ENCODE peak calls at places on chromosomes 12 and 14, in eight cellular contexts. C is CD8-positive, alpha-beta T cell; N is pancreas; Z is psoas muscle; K is fibroblast of pulmonary artery; H is right atrium auricular region; F is fibroblast of mammary gland; J is lower leg skin. V is an unnamed sample.

GRCh38 chr12:72978999-72979398 is 706.8 kb downstream of the TRHDE start:
- DNase-seq in Z (no peak), F (no peak), N (no peak), K (no peak), C (no peak), J (no peak), H (no peak), V (no peak)

GRCh38 chr12:10395390-10395998 is 5.7 kb upstream of the KLRK1 start:
- DNase-seq in H (no peak), N (no peak), J (no peak), C (no peak), K (peak), Z (no peak), F (peak), V (no peak)

GRCh38 chr12:22631863-22632463 is 7.0 kb downstream of the ETNK1 start:
- DNase-seq in N (no peak), Z (no peak), J (no peak), C (no peak), F (peak), K (peak), H (no peak), V (no peak)

GRCh38 chr14:23366163-23366921 is 1.4 kb upstream of the EFS start:
- DNase-seq in H (no peak), F (peak), N (peak), K (peak), Z (peak), C (no peak), J (peak), V (peak)

GRCh38 chr12:101441835-101442234 is 33.3 kb upstream of the SPIC start:
- DNase-seq in H (no peak), Z (no peak), K (no peak), C (no peak), F (no peak), J (no peak), N (no peak), V (no peak)

GRCh38 chr12:89225808-89226368 is 126.4 kb downstream of the DUSP6 start:
- DNase-seq in F (peak), C (no peak), Z (no peak), J (no peak), N (no peak), H (peak), K (peak), V (peak)

GRCh38 chr12:57737467-57738141 is 938 bp downstream of the AGAP2 start:
- DNase-seq in F (no peak), N (peak), Z (no peak), C (no peak), K (no peak), H (no peak), J (no peak), V (no peak)

GRCh38 chr14:58177125-58177524 is 22.8 kb upstream of the ACTR10 start:
- DNase-seq in K (no peak), Z (no peak), N (no peak), H (no peak), C (no peak), J (no peak), F (no peak), V (no peak)

GRCh38 chr12:104242546-104243206 is 27.1 kb downstream of the TXNRD1 start:
- DNase-seq in F (no peak), N (no peak), H (no peak), J (no peak), C (no peak), Z (no peak), K (no peak), V (no peak)

GRCh38 chr14:53929871-53930685 is 26.5 kb downstream of the BMP4 start:
- DNase-seq in F (no peak), Z (no peak), K (no peak), N (no peak), H (no peak), J (no peak), C (no peak), V (no peak)

GRCh38 chr12:121975029-121975428 is 46.7 kb upstream of the BCL7A start:
- DNase-seq in H (no peak), K (no peak), N (no peak), F (no peak), C (no peak), Z (no peak), J (no peak), V (no peak)

GRCh38 chr12:92224685-92225331 is 79.2 kb upstream of the BTG1 start:
- DNase-seq in H (no peak), F (peak), C (no peak), N (no peak), K (peak), Z (no peak), J (no peak), V (no peak)

GRCh38 chr12:103833095-103833777 is 7.8 kb downstream of the NT5DC3 start:
- DNase-seq in C (no peak), H (no peak), K (no peak), N (no peak), F (peak), Z (no peak), J (no peak), V (no peak)

GRCh38 chr12:77816196-77816595 is 14.5 kb upstream of the NAV3 start:
- DNase-seq in F (no peak), H (no peak), Z (no peak), C (no peak), N (no peak), J (no peak), K (no peak), V (no peak)

GRCh38 chr14:94373708-94374107 is 14.7 kb downstream of the SERPINA1 start:
- DNase-seq in Z (no peak), J (peak), K (peak), C (no peak), F (peak), H (no peak), N (no peak), V (no peak)

GRCh38 chr12:113289361-113289760 is 45.5 kb downstream of the SLC8B1 start:
- DNase-seq in H (no peak), C (no peak), N (no peak), F (no peak), J (no peak), K (no peak), Z (peak), V (no peak)

GRCh38 chr14:72518809-72519377 is 375.0 kb downstream of the DPF3 start:
- DNase-seq in N (no peak), F (peak), C (no peak), H (peak), J (no peak), K (no peak), Z (no peak), V (no peak)

GRCh38 chr14:68535404-68536024 is 257.4 kb downstream of the ZFP36L1 start:
- DNase-seq in Z (no peak), K (peak), C (no peak), N (no peak), J (no peak), F (peak), H (no peak), V (no peak)

GRCh38 chr12:92538970-92539749 is 163.6 kb upstream of the PLEKHG7 start:
- DNase-seq in J (no peak), C (no peak), Z (no peak), N (no peak), F (peak), K (peak), H (no peak), V (no peak)

GRCh38 chr12:103665971-103666370 is 78.9 kb downstream of the STAB2 start:
- DNase-seq in F (no peak), N (no peak), C (no peak), K (no peak), Z (no peak), J (no peak), H (no peak), V (no peak)

GRCh38 chr12:124681779-124682391 is 114.5 kb upstream of the NCOR2 start:
- DNase-seq in F (peak), H (peak), N (no peak), J (no peak), K (peak), C (no peak), Z (peak), V (no peak)

GRCh38 chr12:92779902-92780301 is 77.1 kb downstream of the PLEKHG7 start:
- DNase-seq in J (no peak), K (peak), F (peak), C (no peak), H (no peak), Z (no peak), N (no peak), V (no peak)

GRCh38 chr14:52352546-52352945 is 38.4 kb downstream of the PTGER2 start:
- DNase-seq in K (peak), J (no peak), Z (no peak), C (no peak), N (no peak), F (peak), H (no peak), V (no peak)

GRCh38 chr14:52356025-52356424 is 41.9 kb downstream of the PTGER2 start:
- DNase-seq in K (peak), C (no peak), F (peak), J (no peak), H (no peak), Z (no peak), N (no peak), V (no peak)

GRCh38 chr14:52355526-52355925 is 41.4 kb downstream of the PTGER2 start:
- DNase-seq in K (no peak), Z (no peak), C (no peak), F (peak), H (no peak), J (no peak), N (no peak), V (no peak)

GRCh38 chr14:52354257-52354656 is 40.1 kb downstream of the PTGER2 start:
- DNase-seq in J (no peak), N (no peak), Z (no peak), H (no peak), K (peak), C (no peak), F (peak), V (no peak)

GRCh38 chr14:52355016-52355430 is 40.9 kb downstream of the PTGER2 start:
- DNase-seq in H (no peak), C (no peak), N (no peak), K (peak), J (no peak), Z (no peak), F (peak), V (no peak)
- H3K4me3 ChIP-seq in H (no peak), C (no peak), N (no peak), K (no peak), J (no peak), Z (no peak), F (peak), V (no peak)

DNA sequence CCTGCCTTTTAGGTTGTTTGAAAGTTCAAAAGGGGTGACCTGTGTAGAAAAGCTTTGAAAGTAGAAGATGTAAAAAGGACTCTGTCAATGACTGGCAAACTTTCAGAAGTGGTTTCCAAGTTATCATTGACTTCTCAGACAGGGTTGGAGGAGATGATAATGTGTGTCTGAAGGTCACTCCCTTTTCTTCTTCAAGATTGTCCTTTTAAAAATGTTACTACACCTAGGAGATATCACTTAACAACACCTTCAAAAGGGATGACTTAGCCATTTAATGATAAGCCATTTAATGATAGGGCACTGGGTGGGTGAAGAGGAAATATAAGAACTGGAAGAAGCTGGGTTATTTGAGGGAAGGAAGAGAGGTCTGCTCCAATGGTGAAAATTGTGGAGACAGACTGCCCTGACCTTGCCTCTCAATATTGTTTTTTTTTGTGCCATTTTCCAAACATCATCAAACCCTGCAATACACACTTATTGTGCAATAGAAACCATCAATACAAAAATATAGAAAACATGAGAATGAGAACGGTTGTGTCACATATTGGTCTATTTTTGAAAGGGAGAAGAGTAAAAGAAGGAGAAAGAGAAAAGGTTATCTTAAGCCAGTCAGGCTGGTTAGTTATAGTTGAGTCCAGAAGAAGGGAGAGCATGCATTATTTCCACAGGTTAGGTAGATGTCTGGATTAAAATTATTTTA is 38.8 kb downstream of the BEST3 start:
- DNase-seq in Z (no peak), J (no peak), C (no peak), H (no peak), K (no peak), N (no peak), F (no peak), V (no peak)
- H3K4me3 ChIP-seq in Z (no peak), J (no peak), C (no peak), H (no peak), K (no peak), N (no peak), F (no peak), V (no peak)

GRCh38 chr12:14771651-14772137 is 31.6 kb downstream of the WBP11 start:
- DNase-seq in K (no peak), C (peak), H (no peak), N (no peak), Z (no peak), J (no peak), F (no peak), V (no peak)
- H3K4me3 ChIP-seq in K (no peak), C (peak), H (peak), N (no peak), Z (peak), J (no peak), F (peak), V (no peak)

GRCh38 chr12:16603916-16604575 is 1.9 kb downstream of the LMO3 start:
- DNase-seq in Z (no peak), K (peak), J (no peak), F (no peak), H (no peak), C (no peak), N (no peak), V (no peak)
- H3K4me3 ChIP-seq in Z (peak), K (peak), J (no peak), F (no peak), H (peak), C (no peak), N (peak), V (peak)

GRCh38 chr12:54660320-54660962 is 12.3 kb upstream of the DCD start:
- DNase-seq in Z (no peak), C (no peak), N (no peak), H (no peak), F (no peak), J (no peak), K (no peak), V (no peak)

GRCh38 chr12:54661048-54661447 is 12.9 kb upstream of the DCD start:
- DNase-seq in Z (no peak), J (no peak), F (no peak), K (no peak), H (no peak), N (no peak), C (no peak), V (no peak)

GRCh38 chr12:54662028-54662427 is 13.9 kb upstream of the DCD start:
- DNase-seq in K (no peak), H (no peak), N (no peak), C (no peak), F (no peak), Z (no peak), J (no peak), V (no peak)

GRCh38 chr12:54657048-54657696 is 9.0 kb upstream of the DCD start:
- DNase-seq in K (no peak), N (no peak), J (no peak), H (no peak), C (no peak), Z (no peak), F (no peak), V (no peak)

GRCh38 chr12:54658306-54659264 is 10.4 kb upstream of the DCD start:
- DNase-seq in C (peak), J (no peak), F (peak), Z (no peak), K (peak), H (no peak), N (no peak), V (no peak)
- H3K4me3 ChIP-seq in C (no peak), J (no peak), F (no peak), Z (no peak), K (no peak), H (no peak), N (no peak), V (no peak)

GRCh38 chr12:26868505-26869494 is 35.8 kb upstream of the ITPR2 start:
- DNase-seq in N (no peak), F (no peak), J (no peak), K (no peak), C (no peak), H (no peak), Z (no peak), V (no peak)
- H3K4me3 ChIP-seq in N (no peak), F (no peak), J (no peak), K (no peak), C (no peak), H (no peak), Z (no peak), V (no peak)

DNA sequence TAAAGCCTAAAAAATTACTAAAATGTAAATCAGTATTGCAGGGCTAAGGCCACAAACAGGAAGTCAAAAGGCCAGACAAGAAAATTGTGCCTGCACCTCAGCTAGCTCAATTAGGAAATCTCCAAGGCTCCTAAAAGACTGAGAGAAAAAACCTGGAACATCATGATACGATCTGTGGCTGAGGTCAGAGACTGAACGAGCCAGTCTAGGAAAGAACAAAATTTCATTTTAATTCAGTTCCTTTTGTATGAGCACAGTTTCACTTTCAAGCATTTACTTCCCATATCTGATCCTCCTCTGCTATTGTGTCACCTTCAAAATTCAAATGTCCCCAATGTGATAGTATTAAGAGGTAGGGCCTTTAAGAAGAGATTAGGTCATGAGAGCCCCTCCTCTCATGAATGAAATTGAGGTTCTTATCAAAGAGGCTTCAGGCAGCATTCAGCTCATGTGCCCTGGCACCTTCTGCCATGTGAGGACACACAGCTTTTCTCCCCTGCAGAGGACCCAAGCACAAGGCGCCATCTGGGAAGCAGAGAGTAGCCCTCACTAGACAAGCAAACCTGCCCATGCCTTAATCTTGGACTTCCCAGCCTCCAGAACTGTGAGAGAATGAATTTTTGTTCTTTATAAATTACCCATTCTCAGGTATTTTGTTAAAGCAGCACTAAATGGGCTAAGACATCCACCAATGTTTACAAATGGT is 14.9 kb downstream of the PRKAB1 start:
- DNase-seq in Z (no peak), H (no peak), C (no peak), N (no peak), K (no peak), F (no peak), J (no peak), V (no peak)
- H3K4me3 ChIP-seq in Z (no peak), H (no peak), C (no peak), N (no peak), K (no peak), F (no peak), J (no peak), V (no peak)

DNA sequence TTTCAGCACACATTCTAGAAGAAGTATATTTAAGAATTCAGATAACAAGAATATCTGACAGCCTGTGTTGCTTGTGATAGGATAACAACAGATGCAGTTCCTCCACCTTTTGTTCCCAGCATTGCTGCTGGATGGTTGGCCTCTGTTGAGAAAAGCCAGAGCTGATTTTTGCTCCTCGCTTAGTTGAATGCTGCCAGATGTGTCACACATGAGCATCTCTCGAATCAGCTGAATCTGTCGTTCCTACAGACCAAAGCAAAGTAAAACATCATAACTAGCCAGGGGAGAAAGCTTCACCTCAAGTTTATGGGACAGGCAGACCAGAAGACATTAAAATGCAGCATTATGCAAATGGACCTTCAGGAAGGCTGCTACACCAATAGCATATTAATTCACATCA is 20.1 kb downstream of the RACGAP1 start:
- DNase-seq in H (no peak), N (no peak), J (no peak), F (no peak), C (no peak), K (no peak), Z (no peak), V (no peak)
- H3K4me3 ChIP-seq in H (no peak), N (no peak), J (no peak), F (no peak), C (no peak), K (no peak), Z (no peak), V (no peak)